ENCODE peak calls at places on chromosome 9, in four cellular contexts. One of them, this sample, is unnamed.

GRCh38 chr9:114449236-114449635 is 56.0 kb downstream of the WHRN start:
- DNase-seq in NCI-H1417: no peak
- DNase-seq in foreskin fibroblast: no peak
- DNase-seq in activated CD8-positive, alpha-beta memory T cell treated with anti-CD3 and anti-CD28 coated beads for 48 hours: no peak
- DNase-seq in this sample: no peak

GRCh38 chr9:113138760-113139159 is 12.0 kb upstream of the SLC31A2 start:
- DNase-seq in NCI-H1417: no peak
- DNase-seq in foreskin fibroblast: no peak
- DNase-seq in activated CD8-positive, alpha-beta memory T cell treated with anti-CD3 and anti-CD28 coated beads for 48 hours: no peak
- DNase-seq in this sample: no peak

GRCh38 chr9:124660341-124660801 is 110.7 kb downstream of the NR6A1 start:
- DNase-seq in NCI-H1417: no peak
- DNase-seq in foreskin fibroblast: peak; percentile 18
- DNase-seq in activated CD8-positive, alpha-beta memory T cell treated with anti-CD3 and anti-CD28 coated beads for 48 hours: no peak
- DNase-seq in this sample: no peak

GRCh38 chr9:115597330-115597729 is 479.4 kb upstream of the TNC start:
- DNase-seq in NCI-H1417: no peak
- DNase-seq in foreskin fibroblast: no peak
- DNase-seq in activated CD8-positive, alpha-beta memory T cell treated with anti-CD3 and anti-CD28 coated beads for 48 hours: no peak
- DNase-seq in this sample: no peak

GRCh38 chr9:123034881-123035465 is 1.5 kb downstream of the GPR21 start:
- DNase-seq in NCI-H1417: no peak
- DNase-seq in foreskin fibroblast: no peak
- DNase-seq in activated CD8-positive, alpha-beta memory T cell treated with anti-CD3 and anti-CD28 coated beads for 48 hours: no peak
- DNase-seq in this sample: no peak

GRCh38 chr9:127447416-127448111 is 3.6 kb downstream of the RPL12 start:
- DNase-seq in NCI-H1417: no peak
- DNase-seq in foreskin fibroblast: no peak
- DNase-seq in activated CD8-positive, alpha-beta memory T cell treated with anti-CD3 and anti-CD28 coated beads for 48 hours: no peak
- DNase-seq in this sample: no peak

GRCh38 chr9:136625101-136626065 is 37.3 kb upstream of the EGFL7 start:
- DNase-seq in NCI-H1417: no peak
- DNase-seq in foreskin fibroblast: no peak
- DNase-seq in activated CD8-positive, alpha-beta memory T cell treated with anti-CD3 and anti-CD28 coated beads for 48 hours: no peak
- DNase-seq in this sample: peak; percentile 9

GRCh38 chr9:137664676-137665075 is 45.9 kb downstream of the EHMT1 start:
- DNase-seq in NCI-H1417: peak; percentile 14
- DNase-seq in foreskin fibroblast: no peak
- DNase-seq in activated CD8-positive, alpha-beta memory T cell treated with anti-CD3 and anti-CD28 coated beads for 48 hours: no peak
- DNase-seq in this sample: no peak

GRCh38 chr9:107351382-107352045 is 68.4 kb downstream of the RAD23B start:
- DNase-seq in NCI-H1417: no peak
- DNase-seq in foreskin fibroblast: no peak
- DNase-seq in activated CD8-positive, alpha-beta memory T cell treated with anti-CD3 and anti-CD28 coated beads for 48 hours: no peak
- DNase-seq in this sample: no peak

GRCh38 chr9:11933926-11934325 is 759.3 kb upstream of the TYRP1 start:
- DNase-seq in NCI-H1417: no peak
- DNase-seq in foreskin fibroblast: no peak
- DNase-seq in activated CD8-positive, alpha-beta memory T cell treated with anti-CD3 and anti-CD28 coated beads for 48 hours: no peak
- DNase-seq in this sample: no peak

GRCh38 chr9:17477816-17478215 is 101.0 kb upstream of the SH3GL2 start:
- DNase-seq in NCI-H1417: no peak
- DNase-seq in foreskin fibroblast: no peak
- DNase-seq in activated CD8-positive, alpha-beta memory T cell treated with anti-CD3 and anti-CD28 coated beads for 48 hours: no peak
- DNase-seq in this sample: no peak

GRCh38 chr9:36173861-36174260 is 4.7 kb downstream of the CCIN start:
- DNase-seq in NCI-H1417: no peak
- DNase-seq in foreskin fibroblast: no peak
- DNase-seq in activated CD8-positive, alpha-beta memory T cell treated with anti-CD3 and anti-CD28 coated beads for 48 hours: no peak
- DNase-seq in this sample: no peak

GRCh38 chr9:115615821-115616665 is 498.1 kb upstream of the TNC start:
- DNase-seq in NCI-H1417: no peak
- DNase-seq in foreskin fibroblast: peak; percentile 92
- DNase-seq in activated CD8-positive, alpha-beta memory T cell treated with anti-CD3 and anti-CD28 coated beads for 48 hours: no peak
- DNase-seq in this sample: no peak

GRCh38 chr9:91033802-91034201 is 232.2 kb downstream of the SYK start:
- DNase-seq in NCI-H1417: no peak
- DNase-seq in foreskin fibroblast: no peak
- DNase-seq in activated CD8-positive, alpha-beta memory T cell treated with anti-CD3 and anti-CD28 coated beads for 48 hours: peak; percentile 39
- DNase-seq in this sample: peak; percentile 51

GRCh38 chr9:127311239-127311741 is 46.7 kb downstream of the GARNL3 start:
- DNase-seq in NCI-H1417: no peak
- DNase-seq in foreskin fibroblast: peak; percentile 73
- DNase-seq in activated CD8-positive, alpha-beta memory T cell treated with anti-CD3 and anti-CD28 coated beads for 48 hours: no peak
- DNase-seq in this sample: no peak

GRCh38 chr9:73441890-73442818 is 290.5 kb downstream of the ANXA1 start:
- DNase-seq in NCI-H1417: no peak
- DNase-seq in foreskin fibroblast: peak; percentile 3
- DNase-seq in activated CD8-positive, alpha-beta memory T cell treated with anti-CD3 and anti-CD28 coated beads for 48 hours: no peak
- DNase-seq in this sample: no peak

GRCh38 chr9:120439147-120439546 is 140.8 kb downstream of the CDK5RAP2 start:
- DNase-seq in NCI-H1417: no peak
- DNase-seq in foreskin fibroblast: no peak
- DNase-seq in activated CD8-positive, alpha-beta memory T cell treated with anti-CD3 and anti-CD28 coated beads for 48 hours: no peak
- DNase-seq in this sample: no peak

GRCh38 chr9:128169925-128170324 is 9.9 kb downstream of the BBLN start:
- DNase-seq in NCI-H1417: no peak
- DNase-seq in foreskin fibroblast: no peak
- DNase-seq in activated CD8-positive, alpha-beta memory T cell treated with anti-CD3 and anti-CD28 coated beads for 48 hours: no peak
- DNase-seq in this sample: no peak

GRCh38 chr9:36903541-36904435 is 130.3 kb downstream of the PAX5 start:
- DNase-seq in NCI-H1417: no peak
- DNase-seq in foreskin fibroblast: peak; percentile 26
- DNase-seq in activated CD8-positive, alpha-beta memory T cell treated with anti-CD3 and anti-CD28 coated beads for 48 hours: peak; percentile 36
- DNase-seq in this sample: no peak

GRCh38 chr9:89874351-89875321 is 269.8 kb downstream of the GADD45G start:
- DNase-seq in NCI-H1417: peak; percentile 70
- DNase-seq in foreskin fibroblast: no peak
- DNase-seq in activated CD8-positive, alpha-beta memory T cell treated with anti-CD3 and anti-CD28 coated beads for 48 hours: no peak
- DNase-seq in this sample: no peak

GRCh38 chr9:120885459-120885858 is 8.5 kb upstream of the PHF19 start:
- DNase-seq in NCI-H1417: no peak
- DNase-seq in foreskin fibroblast: no peak
- DNase-seq in activated CD8-positive, alpha-beta memory T cell treated with anti-CD3 and anti-CD28 coated beads for 48 hours: no peak
- DNase-seq in this sample: no peak

GRCh38 chr9:116313638-116314037 is 160.0 kb downstream of the PAPPA start:
- DNase-seq in NCI-H1417: no peak
- DNase-seq in foreskin fibroblast: no peak
- DNase-seq in activated CD8-positive, alpha-beta memory T cell treated with anti-CD3 and anti-CD28 coated beads for 48 hours: no peak
- DNase-seq in this sample: no peak

GRCh38 chr9:133961226-133962165 is 30.6 kb downstream of the VAV2 start:
- DNase-seq in NCI-H1417: no peak
- DNase-seq in foreskin fibroblast: no peak
- DNase-seq in activated CD8-positive, alpha-beta memory T cell treated with anti-CD3 and anti-CD28 coated beads for 48 hours: no peak
- DNase-seq in this sample: no peak

GRCh38 chr9:107989544-107989943 is 500.0 kb upstream of the KLF4 start:
- DNase-seq in NCI-H1417: no peak
- DNase-seq in foreskin fibroblast: no peak
- DNase-seq in activated CD8-positive, alpha-beta memory T cell treated with anti-CD3 and anti-CD28 coated beads for 48 hours: no peak
- DNase-seq in this sample: no peak

GRCh38 chr9:98908897-98909634 is 34.6 kb upstream of the COL15A1 start:
- DNase-seq in NCI-H1417: no peak
- DNase-seq in foreskin fibroblast: peak; percentile 66
- DNase-seq in activated CD8-positive, alpha-beta memory T cell treated with anti-CD3 and anti-CD28 coated beads for 48 hours: no peak
- DNase-seq in this sample: no peak

GRCh38 chr9:16868706-16869105 is 1.8 kb downstream of the BNC2 start:
- DNase-seq in NCI-H1417: no peak
- DNase-seq in foreskin fibroblast: no peak
- DNase-seq in activated CD8-positive, alpha-beta memory T cell treated with anti-CD3 and anti-CD28 coated beads for 48 hours: no peak
- DNase-seq in this sample: no peak

GRCh38 chr9:134785325-134786108 is 95.1 kb upstream of the FCN2 start:
- DNase-seq in NCI-H1417: no peak
- DNase-seq in foreskin fibroblast: no peak
- DNase-seq in activated CD8-positive, alpha-beta memory T cell treated with anti-CD3 and anti-CD28 coated beads for 48 hours: no peak
- DNase-seq in this sample: no peak

GRCh38 chr9:134204991-134205578 is 40.7 kb upstream of the RNU6ATAC start:
- DNase-seq in NCI-H1417: no peak
- DNase-seq in foreskin fibroblast: no peak
- DNase-seq in activated CD8-positive, alpha-beta memory T cell treated with anti-CD3 and anti-CD28 coated beads for 48 hours: no peak
- DNase-seq in this sample: no peak

GRCh38 chr9:126386088-126386487 is 59.5 kb downstream of the MVB12B start:
- DNase-seq in NCI-H1417: no peak
- DNase-seq in foreskin fibroblast: no peak
- DNase-seq in activated CD8-positive, alpha-beta memory T cell treated with anti-CD3 and anti-CD28 coated beads for 48 hours: no peak
- DNase-seq in this sample: no peak

GRCh38 chr9:91374939-91375338 is 13.2 kb upstream of the AUH start:
- DNase-seq in NCI-H1417: no peak
- DNase-seq in foreskin fibroblast: peak; percentile 41
- DNase-seq in activated CD8-positive, alpha-beta memory T cell treated with anti-CD3 and anti-CD28 coated beads for 48 hours: no peak
- DNase-seq in this sample: no peak

This sample was measured in memory B cell.